ENCODE peak calls at places on chromosomes 5 and 9, in four cellular contexts. W is IMR-90, N is stomach, O is prostate gland. E is an unnamed sample.
A peak's percentile ranks its signal among the peaks of the same experiment; 100 is the strongest.

GRCh38 chr5:6527749-6528455 is 79.2 kb downstream of the UBE2QL1 start:
- DNase-seq in W (no peak), N (no peak), O (no peak), E (no peak)

GRCh38 chr9:111094433-111095421 is 56.5 kb upstream of the LPAR1 start:
- DNase-seq in W (peak; percentile 90), N (no peak), O (no peak), E (peak; percentile 15)

GRCh38 chr9:131559416-131560000 is 14.2 kb downstream of the PRRT1B start:
- DNase-seq in W (no peak), N (no peak), O (no peak), E (no peak)

GRCh38 chr5:60563696-60564324 is 136.2 kb downstream of the DEPDC1B start:
- DNase-seq in W (no peak), N (no peak), O (no peak), E (no peak)

GRCh38 chr5:167688731-167689130 is 602.7 kb upstream of the WWC1 start:
- DNase-seq in W (peak; percentile 14), N (no peak), O (no peak), E (no peak)

GRCh38 chr5:16412556-16412955 is 53.0 kb downstream of the ZNF622 start:
- DNase-seq in W (no peak), N (no peak), O (no peak), E (no peak)

GRCh38 chr9:13279284-13280162 is at the start of gene MPDZ:
- DNase-seq in W (peak; percentile 66), N (peak; percentile 57), O (peak; percentile 47), E (peak; percentile 71)

GRCh38 chr5:119527346-119527745 is 75.0 kb downstream of the HSD17B4 start:
- DNase-seq in W (peak; percentile 36), N (no peak), O (no peak), E (no peak)

GRCh38 chr5:16776611-16777251 is 159.4 kb downstream of the MYO10 start:
- DNase-seq in W (no peak), N (no peak), O (peak; percentile 89), E (no peak)

GRCh38 chr5:72194846-72195245 is 87.6 kb downstream of the MAP1B start:
- DNase-seq in W (no peak), N (no peak), O (no peak), E (no peak)

GRCh38 chr5:115068239-115069086 is 101.2 kb downstream of the TRIM36 start:
- DNase-seq in W (peak; percentile 49), N (no peak), O (no peak), E (peak; percentile 7)

GRCh38 chr9:120617637-120617979 is 37.6 kb upstream of the CDK5RAP2 start:
- DNase-seq in W (peak; percentile 18), N (no peak), O (no peak), E (no peak)

GRCh38 chr9:31334837-31335528 is 1049.5 kb upstream of the ACO1 start:
- DNase-seq in W (no peak), N (no peak), O (no peak), E (no peak)

GRCh38 chr5:150079655-150080461 is 6.5 kb downstream of the CSF1R start:
- DNase-seq in W (no peak), N (peak; percentile 11), O (no peak), E (no peak)

GRCh38 chr9:83425240-83425639 is 113.0 kb downstream of the FRMD3 start:
- DNase-seq in W (no peak), N (no peak), O (peak; percentile 10), E (peak; percentile 15)

GRCh38 chr9:104984994-104985393 is 57.0 kb upstream of the ABCA1 start:
- DNase-seq in W (no peak), N (no peak), O (no peak), E (no peak)

GRCh38 chr9:69027355-69028097 is 8.0 kb upstream of the FXN start:
- DNase-seq in W (peak; percentile 45), N (no peak), O (peak; percentile 23), E (peak; percentile 51)

GRCh38 chr9:94603259-94603776 is 9.7 kb upstream of the FBP2 start:
- DNase-seq in W (peak; percentile 61), N (peak; percentile 87), O (peak; percentile 42), E (peak; percentile 99)

GRCh38 chr9:33132249-33132772 is 34.8 kb downstream of the B4GALT1 start:
- DNase-seq in W (peak; percentile 90), N (no peak), O (no peak), E (peak; percentile 45)

GRCh38 chr9:16870606-16871357 is at the start of gene BNC2:
- DNase-seq in W (peak; percentile 60), N (no peak), O (peak; percentile 14), E (peak; percentile 42)

GRCh38 chr5:19547640-19548039 is 440.4 kb downstream of the CDH18 start:
- DNase-seq in W (peak; percentile 1), N (no peak), O (no peak), E (no peak)

GRCh38 chr5:172412724-172413260 is 41.5 kb downstream of the SH3PXD2B start:
- DNase-seq in W (peak; percentile 95), N (peak; percentile 58), O (no peak), E (no peak)

DNA sequence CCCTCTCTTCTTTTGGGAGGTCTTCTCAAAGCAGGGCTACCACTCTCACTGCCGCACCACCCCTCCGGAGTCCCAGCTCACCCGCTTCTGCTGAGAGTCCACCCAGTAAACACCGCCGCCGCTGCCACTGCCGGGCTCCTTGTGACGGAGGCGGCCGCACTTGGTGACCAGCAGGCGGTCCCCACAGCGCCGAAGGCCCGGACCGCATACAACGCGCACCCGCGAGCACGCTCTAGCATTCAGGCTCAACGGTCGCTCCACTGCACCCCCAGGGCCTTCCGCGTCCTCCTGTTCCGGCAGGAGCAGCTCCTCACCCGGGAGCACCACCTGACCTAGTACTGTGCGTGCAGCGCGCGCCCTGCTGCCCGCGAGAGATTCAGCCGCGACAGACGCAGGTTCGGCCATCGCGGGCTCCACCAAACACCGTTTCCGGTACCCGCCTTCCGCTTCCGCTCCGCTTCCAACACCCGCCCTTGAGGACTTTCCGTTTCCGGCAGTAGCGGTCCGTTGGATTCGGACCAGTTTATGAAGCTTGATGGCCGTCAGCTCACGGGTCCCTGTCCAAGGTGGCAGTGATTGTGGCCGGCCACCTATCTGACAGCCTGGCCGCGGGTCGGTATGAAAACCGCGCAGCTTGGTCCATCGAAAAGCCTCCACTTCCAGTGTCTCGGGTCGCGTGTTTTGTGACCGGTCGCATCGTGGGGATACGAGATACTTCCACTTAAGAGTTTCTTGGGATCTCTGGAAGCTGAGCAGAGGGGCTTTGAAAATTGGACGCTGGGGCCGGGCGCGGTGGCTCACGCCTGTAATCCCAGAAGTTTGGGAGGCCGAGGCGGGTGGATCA is at the start of gene EXOSC3:
- DNase-seq in W (peak; percentile 90), N (peak; percentile 89), O (peak; percentile 85), E (peak; percentile 43)
- TF ChIP-seq POLR2A in W (peak; percentile 68), N (no peak), O (peak; percentile 48), E (peak; percentile 62)

GRCh38 chr5:34584165-34584564 is 72.0 kb upstream of the RAI14 start:
- DNase-seq in W (no peak), N (no peak), O (no peak), E (no peak)

GRCh38 chr5:34589832-34590231 is 66.3 kb upstream of the RAI14 start:
- DNase-seq in W (no peak), N (no peak), O (no peak), E (no peak)

GRCh38 chr5:34585601-34586104 is 70.5 kb upstream of the RAI14 start:
- DNase-seq in W (peak; percentile 77), N (peak; percentile 61), O (no peak), E (no peak)

GRCh38 chr5:34586117-34586885 is 69.8 kb upstream of the RAI14 start:
- DNase-seq in W (peak; percentile 97), N (no peak), O (no peak), E (no peak)

GRCh38 chr5:34587355-34588241 is 68.5 kb upstream of the RAI14 start:
- DNase-seq in W (peak; percentile 90), N (no peak), O (no peak), E (no peak)
- TF ChIP-seq POLR2A in W (peak; percentile 56), N (no peak), O (no peak), E (no peak)

GRCh38 chr9:127611796-127612790 is at the start of gene STXBP1:
- DNase-seq in W (peak; percentile 76), N (peak; percentile 91), O (peak; percentile 89), E (peak; percentile 99)
- TF ChIP-seq POLR2A in W (peak; percentile 76), N (no peak), O (peak; percentile 79), E (peak; percentile 90)

GRCh38 chr9:93223241-93224180 is 39.6 kb downstream of the WNK2 start:
- DNase-seq in W (peak; percentile 63), N (no peak), O (peak; percentile 74), E (peak; percentile 92)
- TF ChIP-seq POLR2A in W (no peak), N (no peak), O (no peak), E (no peak)

GRCh38 chr9:123622696-123623095 is 266.7 kb downstream of the CRB2 start:
- DNase-seq in W (no peak), N (no peak), O (no peak), E (no peak)
- TF ChIP-seq POLR2A in W (no peak), N (no peak), O (no peak), E (no peak)

GRCh38 chr9:109414125-109414785 is 83.9 kb downstream of the PTPN3 start:
- DNase-seq in W (no peak), N (no peak), O (no peak), E (no peak)

GRCh38 chr9:109418827-109419226 is 79.3 kb downstream of the PTPN3 start:
- DNase-seq in W (no peak), N (no peak), O (no peak), E (no peak)

GRCh38 chr9:109417585-109418544 is 80.2 kb downstream of the PTPN3 start:
- DNase-seq in W (no peak), N (no peak), O (no peak), E (no peak)

GRCh38 chr9:109417054-109417453 is 81.1 kb downstream of the PTPN3 start:
- DNase-seq in W (peak; percentile 10), N (no peak), O (peak; percentile 31), E (no peak)

DNA sequence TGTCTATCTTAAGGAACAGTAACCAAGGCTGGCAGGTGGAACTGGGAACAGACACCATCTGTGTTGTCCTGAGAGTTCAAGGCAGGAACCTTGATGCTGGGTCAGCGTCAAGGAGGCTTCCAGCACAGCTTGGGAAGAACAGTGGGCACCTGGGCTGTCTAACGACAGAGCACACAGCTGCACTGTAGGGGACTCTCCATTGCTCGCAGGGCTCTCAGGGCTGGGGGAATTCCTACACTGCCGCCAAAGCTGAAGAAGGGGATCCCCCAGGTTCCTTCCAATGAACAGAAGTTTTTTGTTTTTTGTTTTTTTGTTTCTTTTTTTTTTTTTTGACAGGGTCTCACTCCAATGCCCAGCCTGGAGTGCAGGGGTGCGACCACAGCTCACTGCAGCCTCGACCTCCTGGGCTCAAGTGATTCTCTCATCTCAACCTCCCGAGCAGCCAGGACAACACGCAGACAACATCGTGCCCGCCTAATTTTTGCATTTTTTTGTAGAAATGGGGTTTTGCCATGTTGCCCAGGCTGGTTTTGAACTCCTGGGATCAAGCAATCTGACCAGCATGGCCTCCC is 81.9 kb downstream of the PTPN3 start:
- DNase-seq in W (no peak), N (no peak), O (no peak), E (no peak)
- TF ChIP-seq POLR2A in W (no peak), N (no peak), O (no peak), E (no peak)

DNA sequence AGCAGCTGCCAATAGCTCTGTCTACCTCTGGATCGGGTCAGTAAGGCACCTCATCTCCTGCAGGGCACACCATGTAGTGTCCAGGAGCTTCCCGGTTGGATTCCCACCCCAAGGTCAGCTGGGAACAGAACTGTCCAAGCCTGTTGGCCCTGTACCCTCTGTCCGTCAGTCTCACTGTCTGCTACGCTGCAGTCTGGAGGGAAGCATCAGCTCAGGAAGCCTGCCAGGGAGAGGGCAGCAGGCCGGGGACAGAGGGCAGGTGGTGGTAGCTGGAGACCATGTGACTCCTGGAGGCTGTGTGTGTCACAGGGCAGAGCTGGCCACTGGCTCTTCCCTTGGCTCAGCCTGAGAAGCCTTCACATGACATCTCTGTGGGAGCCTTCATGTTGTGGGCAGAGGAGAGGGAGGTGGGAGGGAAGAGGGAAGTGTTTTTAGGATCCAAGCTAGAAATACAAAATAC is 134.5 kb downstream of the SEC61B start:
- DNase-seq in W (no peak), N (no peak), O (no peak), E (no peak)
- TF ChIP-seq POLR2A in W (no peak), N (no peak), O (no peak), E (no peak)

E was measured in H54.